ENCODE peak calls at places on chromosomes 2 and 18, in ten cellular contexts. One of them, this sample, is unnamed.

GRCh38 chr2:8656811-8657210 is 25.0 kb upstream of the ID2 start:
- DNase-seq in heart left ventricle: no peak
- DNase-seq in left ventricle myocardium inferior: no peak
- DNase-seq in vagina: no peak
- DNase-seq in IMR-90: no peak
- DNase-seq in OCI-LY7: no peak
- DNase-seq in endodermal cell: no peak
- DNase-seq in heart right ventricle: no peak
- DNase-seq in tibial nerve: no peak
- DNase-seq in PC-3: no peak
- DNase-seq in this sample: no peak

GRCh38 chr18:27382477-27383216 is 197.5 kb upstream of the CHST9 start:
- DNase-seq in heart right ventricle: no peak
- DNase-seq in heart left ventricle: no peak
- DNase-seq in vagina: no peak
- DNase-seq in OCI-LY7: no peak
- DNase-seq in IMR-90: no peak
- DNase-seq in tibial nerve: no peak
- DNase-seq in left ventricle myocardium inferior: no peak
- DNase-seq in endodermal cell: no peak
- DNase-seq in PC-3: no peak
- DNase-seq in this sample: no peak

GRCh38 chr18:41071826-41072225 is 883.2 kb upstream of the PIK3C3 start:
- DNase-seq in heart right ventricle: no peak
- DNase-seq in PC-3: no peak
- DNase-seq in OCI-LY7: no peak
- DNase-seq in vagina: no peak
- DNase-seq in tibial nerve: no peak
- DNase-seq in endodermal cell: no peak
- DNase-seq in left ventricle myocardium inferior: no peak
- DNase-seq in heart left ventricle: no peak
- DNase-seq in IMR-90: no peak
- DNase-seq in this sample: no peak

GRCh38 chr2:16442971-16443370 is 222.7 kb downstream of the CYRIA start:
- DNase-seq in IMR-90: no peak
- DNase-seq in tibial nerve: no peak
- DNase-seq in OCI-LY7: peak; percentile 1
- DNase-seq in PC-3: no peak
- DNase-seq in endodermal cell: no peak
- DNase-seq in vagina: no peak
- DNase-seq in heart right ventricle: no peak
- DNase-seq in heart left ventricle: no peak
- DNase-seq in left ventricle myocardium inferior: no peak
- DNase-seq in this sample: no peak

GRCh38 chr2:5616019-5616418 is 76.2 kb upstream of the SOX11 start:
- DNase-seq in IMR-90: no peak
- DNase-seq in OCI-LY7: no peak
- DNase-seq in heart right ventricle: no peak
- DNase-seq in endodermal cell: no peak
- DNase-seq in left ventricle myocardium inferior: no peak
- DNase-seq in vagina: no peak
- DNase-seq in PC-3: no peak
- DNase-seq in tibial nerve: no peak
- DNase-seq in heart left ventricle: no peak
- DNase-seq in this sample: no peak

GRCh38 chr2:151928380-151928779 is 100.2 kb upstream of the ARL5A start:
- DNase-seq in PC-3: peak; percentile 34
- DNase-seq in IMR-90: no peak
- DNase-seq in endodermal cell: no peak
- DNase-seq in OCI-LY7: no peak
- DNase-seq in left ventricle myocardium inferior: no peak
- DNase-seq in vagina: no peak
- DNase-seq in heart left ventricle: no peak
- DNase-seq in tibial nerve: no peak
- DNase-seq in heart right ventricle: no peak
- DNase-seq in this sample: no peak

GRCh38 chr2:27932396-27932795 is 41.9 kb downstream of the BABAM2 start:
- DNase-seq in left ventricle myocardium inferior: no peak
- DNase-seq in heart right ventricle: no peak
- DNase-seq in heart left ventricle: no peak
- DNase-seq in endodermal cell: no peak
- DNase-seq in OCI-LY7: no peak
- DNase-seq in vagina: no peak
- DNase-seq in IMR-90: peak; percentile 64
- DNase-seq in PC-3: peak; percentile 94
- DNase-seq in tibial nerve: no peak
- DNase-seq in this sample: no peak

GRCh38 chr18:44637210-44638051 is 43.3 kb upstream of the SETBP1 start:
- DNase-seq in IMR-90: no peak
- DNase-seq in OCI-LY7: no peak
- DNase-seq in heart left ventricle: no peak
- DNase-seq in left ventricle myocardium inferior: no peak
- DNase-seq in vagina: no peak
- DNase-seq in heart right ventricle: no peak
- DNase-seq in endodermal cell: no peak
- DNase-seq in tibial nerve: no peak
- DNase-seq in PC-3: peak; percentile 65
- DNase-seq in this sample: no peak

GRCh38 chr2:44951714-44952113 is 10.2 kb downstream of the SIX3 start:
- DNase-seq in PC-3: no peak
- DNase-seq in tibial nerve: no peak
- DNase-seq in vagina: no peak
- DNase-seq in OCI-LY7: no peak
- DNase-seq in heart right ventricle: no peak
- DNase-seq in endodermal cell: no peak
- DNase-seq in left ventricle myocardium inferior: no peak
- DNase-seq in heart left ventricle: no peak
- DNase-seq in IMR-90: no peak
- DNase-seq in this sample: no peak
- H3K4me3 ChIP-seq in PC-3: no peak overlapping the region
- H3K4me3 ChIP-seq in tibial nerve: peak overlapping the region; percentile 13
- H3K4me3 ChIP-seq in vagina: peak overlapping the region; percentile 21
- H3K4me3 ChIP-seq in OCI-LY7: no peak overlapping the region
- H3K4me3 ChIP-seq in heart right ventricle: peak overlapping the region; percentile 55
- H3K4me3 ChIP-seq in endodermal cell: no peak overlapping the region
- H3K4me3 ChIP-seq in left ventricle myocardium inferior: peak overlapping the region; percentile 55
- H3K4me3 ChIP-seq in heart left ventricle: peak overlapping the region; percentile 47
- H3K4me3 ChIP-seq in IMR-90: no peak overlapping the region
- H3K4me3 ChIP-seq in this sample: peak overlapping the region; percentile 63

GRCh38 chr2:55049794-55050132 is 488 bp downstream of the RTN4 start:
- DNase-seq in left ventricle myocardium inferior: no peak
- DNase-seq in OCI-LY7: no peak
- DNase-seq in IMR-90: no peak
- DNase-seq in heart right ventricle: no peak
- DNase-seq in endodermal cell: no peak
- DNase-seq in heart left ventricle: no peak
- DNase-seq in vagina: no peak
- DNase-seq in tibial nerve: no peak
- DNase-seq in PC-3: no peak
- DNase-seq in this sample: no peak

GRCh38 chr2:55051026-55051866 is 995 bp upstream of the RTN4 start:
- DNase-seq in IMR-90: peak; percentile 100
- DNase-seq in heart right ventricle: peak; percentile 63
- DNase-seq in left ventricle myocardium inferior: peak; percentile 24
- DNase-seq in heart left ventricle: peak; percentile 51
- DNase-seq in vagina: no peak
- DNase-seq in tibial nerve: peak; percentile 74
- DNase-seq in OCI-LY7: peak; percentile 37
- DNase-seq in endodermal cell: peak; percentile 78
- DNase-seq in PC-3: peak; percentile 99
- DNase-seq in this sample: peak; percentile 82

GRCh38 chr2:55048925-55049793 is 1.1 kb downstream of the RTN4 start:
- DNase-seq in OCI-LY7: peak; percentile 84
- DNase-seq in IMR-90: peak; percentile 69
- DNase-seq in vagina: no peak
- DNase-seq in endodermal cell: peak; percentile 88
- DNase-seq in PC-3: peak; percentile 72
- DNase-seq in heart left ventricle: peak; percentile 91
- DNase-seq in heart right ventricle: peak; percentile 93
- DNase-seq in left ventricle myocardium inferior: peak; percentile 88
- DNase-seq in tibial nerve: peak; percentile 95
- DNase-seq in this sample: peak; percentile 94

GRCh38 chr2:55048514-55048924 is 1.7 kb downstream of the RTN4 start:
- DNase-seq in tibial nerve: peak; percentile 24
- DNase-seq in PC-3: peak; percentile 47
- DNase-seq in endodermal cell: peak; percentile 54
- DNase-seq in heart left ventricle: peak; percentile 27
- DNase-seq in left ventricle myocardium inferior: no peak
- DNase-seq in IMR-90: peak; percentile 45
- DNase-seq in OCI-LY7: peak; percentile 52
- DNase-seq in vagina: no peak
- DNase-seq in heart right ventricle: peak; percentile 19
- DNase-seq in this sample: no peak

DNA sequence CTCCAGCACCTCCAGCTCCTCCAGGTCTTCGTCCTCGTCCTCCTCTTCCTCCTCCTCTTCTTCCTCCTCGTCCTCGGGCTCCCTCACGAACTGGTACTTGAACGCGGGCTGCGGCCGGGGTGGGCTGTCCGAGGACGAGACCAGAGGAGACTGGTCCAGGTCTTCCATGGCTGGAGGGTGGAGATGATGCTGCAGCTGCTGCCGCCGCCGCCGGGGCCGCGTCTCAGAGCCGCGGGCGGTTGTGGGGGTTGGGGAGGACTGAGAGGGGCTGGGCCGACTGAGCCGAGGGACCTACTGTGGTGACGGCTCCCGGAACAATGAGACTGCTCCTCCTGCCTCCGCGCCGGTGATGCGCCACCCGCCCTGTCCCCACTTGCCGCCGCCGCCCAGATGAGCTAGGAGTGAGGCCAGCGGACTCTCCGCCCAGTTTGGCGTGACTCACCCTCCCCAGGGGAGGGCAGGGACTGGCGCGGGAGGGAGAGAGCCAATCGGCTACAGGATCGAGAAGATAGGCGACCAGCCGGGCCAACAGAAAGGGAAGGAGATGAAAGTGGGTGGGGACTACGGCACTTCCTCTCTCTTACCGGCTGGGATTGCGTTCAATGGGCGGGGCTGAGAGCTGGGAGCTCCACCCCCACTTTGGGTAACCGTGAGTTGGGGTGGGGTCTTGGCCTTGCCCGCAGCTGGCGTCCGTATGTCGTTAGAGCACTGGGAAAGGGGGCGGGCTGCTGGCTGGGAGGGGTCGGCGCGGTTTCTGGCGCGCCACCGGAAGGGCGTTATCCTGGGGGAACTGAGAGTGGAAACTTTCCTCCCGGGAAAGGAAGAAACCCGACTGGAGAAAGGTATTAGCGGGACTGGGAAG is at the start of gene RTN4:
- DNase-seq in IMR-90: peak; percentile 100
- DNase-seq in heart left ventricle: peak; percentile 99
- DNase-seq in vagina: peak; percentile 100
- DNase-seq in OCI-LY7: peak; percentile 99
- DNase-seq in heart right ventricle: peak; percentile 99
- DNase-seq in tibial nerve: peak; percentile 98
- DNase-seq in endodermal cell: peak; percentile 99
- DNase-seq in left ventricle myocardium inferior: peak; percentile 98
- DNase-seq in PC-3: peak; percentile 99
- DNase-seq in this sample: peak; percentile 100
- TF ChIP-seq CTCF in IMR-90: peak; percentile 21
- TF ChIP-seq CTCF in heart left ventricle: no peak
- TF ChIP-seq CTCF in vagina: peak; percentile 6
- TF ChIP-seq CTCF in OCI-LY7: no peak
- TF ChIP-seq CTCF in heart right ventricle: no peak
- TF ChIP-seq CTCF in tibial nerve: no peak
- TF ChIP-seq CTCF in endodermal cell: peak; percentile 44
- TF ChIP-seq CTCF in left ventricle myocardium inferior: no peak
- TF ChIP-seq CTCF in PC-3: no peak
- TF ChIP-seq CTCF in this sample: no peak

DNA sequence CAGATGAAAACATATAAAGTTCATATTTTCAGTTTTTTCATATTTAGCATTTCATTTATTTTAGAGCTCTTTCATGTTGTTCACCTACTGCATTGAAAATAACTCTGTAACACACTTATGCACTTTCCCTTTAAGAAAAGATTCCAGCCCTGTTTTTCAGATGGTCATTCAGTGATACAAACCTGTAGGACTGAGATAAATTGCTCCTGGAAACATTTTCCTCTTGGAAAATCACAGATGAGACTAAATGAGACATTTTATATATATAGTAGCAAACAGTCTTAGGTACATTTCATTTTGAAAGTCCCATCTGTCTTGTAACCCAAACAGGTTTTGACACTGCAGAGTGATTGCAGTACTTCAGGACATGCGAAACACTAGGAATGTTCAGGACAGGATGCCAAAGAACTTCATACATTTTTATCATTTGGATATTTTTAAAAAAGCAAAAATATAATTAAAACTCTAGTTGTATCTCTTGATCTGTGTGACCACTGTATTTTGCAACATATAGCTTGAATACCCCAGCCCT is 412.4 kb downstream of the MTX2 start:
- DNase-seq in IMR-90: no peak
- DNase-seq in vagina: no peak
- DNase-seq in OCI-LY7: no peak
- DNase-seq in left ventricle myocardium inferior: no peak
- DNase-seq in heart right ventricle: no peak
- DNase-seq in tibial nerve: no peak
- DNase-seq in heart left ventricle: no peak
- DNase-seq in PC-3: no peak
- DNase-seq in endodermal cell: no peak
- DNase-seq in this sample: no peak
- H3K27ac ChIP-seq in IMR-90: no peak overlapping the region
- H3K27ac ChIP-seq in vagina: no peak overlapping the region
- H3K27ac ChIP-seq in OCI-LY7: no peak overlapping the region
- H3K27ac ChIP-seq in left ventricle myocardium inferior: no peak overlapping the region
- H3K27ac ChIP-seq in heart right ventricle: no peak overlapping the region
- H3K27ac ChIP-seq in tibial nerve: no peak overlapping the region
- H3K27ac ChIP-seq in heart left ventricle: no peak overlapping the region
- H3K27ac ChIP-seq in PC-3: no peak overlapping the region
- H3K27ac ChIP-seq in endodermal cell: no peak overlapping the region
- H3K27ac ChIP-seq in this sample: no peak overlapping the region

GRCh38 chr2:24354382-24354781 is 6.0 kb downstream of the ITSN2 start:
- DNase-seq in PC-3: no peak
- DNase-seq in heart left ventricle: no peak
- DNase-seq in endodermal cell: no peak
- DNase-seq in vagina: no peak
- DNase-seq in tibial nerve: no peak
- DNase-seq in IMR-90: no peak
- DNase-seq in left ventricle myocardium inferior: no peak
- DNase-seq in OCI-LY7: no peak
- DNase-seq in heart right ventricle: no peak
- DNase-seq in this sample: no peak

GRCh38 chr2:24353364-24353763 is 7.0 kb downstream of the ITSN2 start:
- DNase-seq in left ventricle myocardium inferior: no peak
- DNase-seq in OCI-LY7: no peak
- DNase-seq in PC-3: no peak
- DNase-seq in heart right ventricle: no peak
- DNase-seq in heart left ventricle: no peak
- DNase-seq in tibial nerve: no peak
- DNase-seq in IMR-90: no peak
- DNase-seq in endodermal cell: no peak
- DNase-seq in vagina: no peak
- DNase-seq in this sample: no peak

GRCh38 chr2:24353933-24354332 is 6.4 kb downstream of the ITSN2 start:
- DNase-seq in PC-3: no peak
- DNase-seq in vagina: no peak
- DNase-seq in tibial nerve: no peak
- DNase-seq in heart right ventricle: no peak
- DNase-seq in OCI-LY7: no peak
- DNase-seq in left ventricle myocardium inferior: no peak
- DNase-seq in heart left ventricle: no peak
- DNase-seq in endodermal cell: no peak
- DNase-seq in IMR-90: no peak
- DNase-seq in this sample: no peak

GRCh38 chr2:24352664-24353063 is 7.7 kb downstream of the ITSN2 start:
- DNase-seq in heart right ventricle: no peak
- DNase-seq in vagina: no peak
- DNase-seq in endodermal cell: no peak
- DNase-seq in left ventricle myocardium inferior: no peak
- DNase-seq in heart left ventricle: no peak
- DNase-seq in tibial nerve: no peak
- DNase-seq in OCI-LY7: no peak
- DNase-seq in IMR-90: no peak
- DNase-seq in PC-3: no peak
- DNase-seq in this sample: no peak

GRCh38 chr2:24354899-24355298 is 5.4 kb downstream of the ITSN2 start:
- DNase-seq in PC-3: no peak
- DNase-seq in OCI-LY7: peak; percentile 40
- DNase-seq in vagina: no peak
- DNase-seq in IMR-90: no peak
- DNase-seq in endodermal cell: no peak
- DNase-seq in left ventricle myocardium inferior: no peak
- DNase-seq in heart right ventricle: no peak
- DNase-seq in tibial nerve: no peak
- DNase-seq in heart left ventricle: no peak
- DNase-seq in this sample: no peak
- H3K4me3 ChIP-seq in PC-3: no peak overlapping the region
- H3K4me3 ChIP-seq in OCI-LY7: peak overlapping the region; percentile 11
- H3K4me3 ChIP-seq in vagina: no peak overlapping the region
- H3K4me3 ChIP-seq in IMR-90: no peak overlapping the region
- H3K4me3 ChIP-seq in endodermal cell: no peak overlapping the region
- H3K4me3 ChIP-seq in left ventricle myocardium inferior: no peak overlapping the region
- H3K4me3 ChIP-seq in heart right ventricle: no peak overlapping the region
- H3K4me3 ChIP-seq in tibial nerve: no peak overlapping the region
- H3K4me3 ChIP-seq in heart left ventricle: no peak overlapping the region
- H3K4me3 ChIP-seq in this sample: no peak overlapping the region